ENCODE peak calls at places on chromosomes 16 and 17, in four cellular contexts. S is cardiac muscle cell, H is epithelial cell of proximal tubule, F is GM20000. N is an unnamed sample.

GRCh38 chr17:38660097-38661026 is 14.4 kb downstream of the EPOP start:
- DNase-seq in S (no peak), H (no peak), F (no peak), N (no peak)

GRCh38 chr16:25107466-25107792 is 4.1 kb upstream of the LCMT1 start:
- DNase-seq in S (no peak), F (no peak), H (no peak), N (peak; percentile 9)

GRCh38 chr16:86939609-86940008 is 361.3 kb downstream of the FOXL1 start:
- DNase-seq in F (no peak), S (no peak), H (no peak), N (no peak)

GRCh38 chr16:75580-76501 is 2.2 kb upstream of the MPG start:
- DNase-seq in H (no peak), F (no peak), S (no peak), N (no peak)

GRCh38 chr17:9899280-9900018 is 5.6 kb downstream of the RCVRN start:
- DNase-seq in S (no peak), F (no peak), H (no peak), N (no peak)

GRCh38 chr17:2123467-2124251 is 68.8 kb downstream of the HIC1 start:
- DNase-seq in F (peak; percentile 54), H (no peak), S (no peak), N (no peak)

GRCh38 chr16:1287982-1288670 is 21.3 kb upstream of the UBE2I start:
- DNase-seq in S (no peak), F (no peak), H (no peak), N (no peak)

GRCh38 chr16:87324411-87325275 is 7.5 kb upstream of the C16orf95 start:
- DNase-seq in H (no peak), S (peak; percentile 63), F (peak; percentile 84), N (peak; percentile 52)

GRCh38 chr17:6626616-6627015 is 13.9 kb downstream of the KIAA0753 start:
- DNase-seq in S (no peak), F (no peak), H (no peak), N (no peak)

GRCh38 chr16:5862103-5863003 is 764.8 kb upstream of the EEF2KMT start:
- DNase-seq in S (no peak), H (no peak), F (no peak), N (no peak)

GRCh38 chr17:4565209-4566141 is 5.1 kb upstream of the GGT6 start:
- DNase-seq in F (peak; percentile 76), H (no peak), S (peak; percentile 86), N (peak; percentile 77)

GRCh38 chr16:54657058-54657708 is 273.5 kb upstream of the IRX5 start:
- DNase-seq in S (no peak), F (no peak), H (peak; percentile 7), N (no peak)

GRCh38 chr17:10471853-10472252 is 2.5 kb upstream of the MYH4 start:
- DNase-seq in S (no peak), H (no peak), F (no peak), N (no peak)

GRCh38 chr17:3993493-3994220 is 29.4 kb upstream of the ATP2A3 start:
- DNase-seq in H (no peak), F (peak; percentile 78), S (no peak), N (no peak)

GRCh38 chr17:3845361-3845753 is 689 bp downstream of the NCBP3 start:
- DNase-seq in H (no peak), F (peak; percentile 66), S (no peak), N (peak; percentile 87)

GRCh38 chr16:87550510-87550961 is 51.8 kb upstream of the JPH3 start:
- DNase-seq in F (peak; percentile 82), S (peak; percentile 55), H (no peak), N (peak; percentile 63)

GRCh38 chr17:14940112-14940945 is 324.8 kb downstream of the PMP22 start:
- DNase-seq in F (no peak), S (no peak), H (no peak), N (no peak)

GRCh38 chr16:76194621-76195015 is 82.6 kb upstream of the CNTNAP4 start:
- DNase-seq in F (no peak), S (no peak), H (peak; percentile 10), N (no peak)

GRCh38 chr16:72179592-72179991 is 7.6 kb upstream of the PMFBP1 start:
- DNase-seq in S (no peak), F (no peak), H (no peak), N (no peak)

GRCh38 chr17:39599006-39599664 is 8.6 kb downstream of the NEUROD2 start:
- DNase-seq in S (no peak), F (peak; percentile 40), H (no peak), N (no peak)

GRCh38 chr17:66652840-66653507 is 181.9 kb upstream of the CACNG5 start:
- DNase-seq in S (no peak), H (no peak), F (no peak), N (no peak)

GRCh38 chr17:72587773-72588511 is 467.1 kb downstream of the SOX9 start:
- DNase-seq in S (no peak), F (peak; percentile 31), H (no peak), N (peak; percentile 26)

GRCh38 chr17:79897243-79898063 is 58.2 kb upstream of the CBX4 start:
- DNase-seq in F (no peak), H (no peak), S (no peak), N (no peak)

GRCh38 chr17:61868074-61868473 is 4.7 kb upstream of the BRIP1 start:
- DNase-seq in H (no peak), F (no peak), S (no peak), N (no peak)

GRCh38 chr16:72043058-72043457 is 11.2 kb upstream of the HP start:
- DNase-seq in F (no peak), S (no peak), H (no peak), N (no peak)

GRCh38 chr17:65485388-65486299 is 75.8 kb downstream of the AXIN2 start:
- DNase-seq in H (no peak), S (no peak), F (no peak), N (no peak)

GRCh38 chr17:4881761-4882555 is 17.4 kb upstream of the C17orf107 start:
- DNase-seq in F (peak; percentile 71), H (no peak), S (peak; percentile 76), N (peak; percentile 79)

GRCh38 chr17:34269969-34270368 is at the start of gene CCL7:
- DNase-seq in F (no peak), S (no peak), H (no peak), N (no peak)

GRCh38 chr16:70751593-70751992 is 49.4 kb downstream of the VAC14 start:
- DNase-seq in F (no peak), H (no peak), S (no peak), N (no peak)

GRCh38 chr17:77609553-77610517 is 348.7 kb upstream of the TNRC6C start:
- DNase-seq in H (no peak), S (no peak), F (peak; percentile 65), N (peak; percentile 85)

DNA sequence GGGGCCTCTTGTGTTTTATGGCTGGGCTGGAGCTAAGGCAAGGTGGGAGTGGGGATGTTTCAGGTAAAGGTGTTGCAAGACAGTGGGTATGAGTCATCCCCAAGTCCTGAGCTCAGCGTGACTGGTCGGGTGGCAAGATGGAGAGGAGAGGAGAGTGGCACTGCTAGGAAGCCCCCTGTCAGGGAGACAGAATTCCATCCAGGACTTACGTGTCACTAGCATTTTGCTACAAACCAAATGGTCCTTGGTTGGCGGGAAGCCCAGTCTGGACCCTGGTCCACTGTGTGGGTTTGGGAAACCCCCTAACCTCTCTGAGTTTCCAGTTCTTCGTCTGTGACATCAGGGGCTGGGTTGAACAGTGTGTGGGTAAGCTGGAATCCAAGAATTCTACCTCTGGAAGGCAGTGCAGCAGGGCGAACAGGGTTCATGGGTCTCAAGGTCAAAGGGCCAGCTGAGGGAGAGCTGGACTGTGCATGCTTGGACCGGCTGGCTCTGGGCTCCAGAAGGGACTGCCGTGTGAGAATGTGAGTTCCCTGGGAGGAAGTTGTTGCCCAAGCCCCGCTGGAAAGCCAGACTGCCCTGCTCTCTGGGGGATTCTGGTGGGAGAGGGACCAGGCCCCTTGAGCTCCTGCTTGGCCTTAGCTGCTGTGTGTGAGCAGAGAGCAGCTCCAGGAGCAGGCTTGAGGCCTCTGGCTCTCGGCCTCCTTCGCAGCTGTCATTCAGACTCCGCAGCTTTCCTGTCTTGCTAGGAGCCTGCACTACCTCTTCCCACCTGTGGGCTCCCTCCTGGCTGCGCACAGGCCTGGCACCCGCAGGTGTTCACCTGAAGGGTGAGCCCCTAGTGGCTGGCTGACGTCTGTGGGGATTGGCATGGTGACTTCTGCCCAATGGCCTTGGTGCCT is 84.5 kb downstream of the NT5M start:
- DNase-seq in S (peak; percentile 44), H (no peak), F (no peak), N (peak; percentile 32)
- TF ChIP-seq CTCF in S (peak; percentile 32), H (peak; percentile 49), F (no peak), N (peak; percentile 13)

DNA sequence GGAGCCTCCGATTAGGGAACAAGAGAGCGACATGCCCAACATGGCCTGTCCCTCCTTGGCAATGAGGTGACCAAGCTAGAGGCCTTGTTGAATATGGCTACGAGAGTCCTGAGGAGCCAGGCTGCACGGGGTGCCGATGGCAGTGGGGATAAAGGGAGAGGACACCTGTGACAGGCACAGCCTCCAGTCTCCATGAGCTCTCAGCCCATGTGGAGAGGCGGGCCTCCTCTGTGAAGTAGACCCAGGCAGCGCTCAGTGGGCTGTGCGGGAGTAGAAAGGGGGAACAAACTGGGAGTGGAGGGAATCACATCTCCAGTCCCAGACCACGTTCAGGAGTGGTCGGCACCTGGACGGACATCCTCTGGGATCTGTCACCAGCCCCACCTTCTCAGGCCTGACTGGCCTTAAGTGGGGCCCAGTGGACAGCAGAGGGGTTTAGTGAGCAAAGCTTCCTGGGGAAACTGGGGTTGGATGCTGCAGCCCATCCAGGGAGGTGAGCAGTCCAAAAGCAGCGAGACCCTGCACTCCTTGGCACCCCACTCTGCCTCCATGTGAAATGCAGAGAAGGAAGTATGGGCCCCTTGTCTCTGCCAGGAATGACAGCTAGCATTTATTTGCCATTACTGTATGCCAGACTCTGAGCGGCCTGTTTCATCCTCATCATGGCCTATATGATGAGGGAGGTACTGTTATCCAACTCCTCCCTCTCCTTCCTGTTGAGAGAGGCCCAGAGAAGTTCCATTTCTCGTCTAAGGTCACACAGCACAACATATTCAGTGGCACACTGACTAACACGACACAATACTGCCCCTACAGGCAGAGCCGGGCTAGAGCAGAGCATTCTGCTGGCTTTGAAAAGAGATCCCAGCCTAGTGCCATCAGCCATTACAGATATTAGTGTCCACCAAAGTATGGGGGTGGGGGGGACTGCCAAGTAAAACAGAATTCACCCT is 4.5 kb upstream of the TMEM92 start:
- DNase-seq in S (peak; percentile 67), F (peak; percentile 81), H (no peak), N (peak; percentile 88)
- TF ChIP-seq CTCF in S (peak; percentile 92), F (peak; percentile 84), H (peak; percentile 88), N (peak; percentile 73)

DNA sequence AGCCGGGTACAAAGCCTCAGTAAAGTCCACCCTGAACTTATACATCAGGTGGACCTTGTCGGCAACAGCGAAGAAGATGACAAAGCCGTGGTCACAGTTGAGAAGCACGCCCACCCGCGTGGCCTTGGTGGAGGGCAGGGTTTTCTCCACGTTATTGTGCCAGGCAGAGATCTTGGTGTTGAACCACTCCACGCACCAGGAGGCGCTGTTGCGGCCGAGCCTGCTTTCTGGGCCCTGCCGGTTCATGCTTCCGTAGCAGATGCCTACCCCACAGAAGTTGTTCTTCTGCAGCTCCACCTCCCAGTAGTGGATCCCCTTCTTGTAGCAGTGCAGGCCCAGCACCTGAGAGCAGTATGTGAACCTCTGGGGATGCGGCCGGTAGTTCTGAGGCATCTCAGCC is 22.1 kb downstream of the TRIM25 start:
- DNase-seq in S (no peak), F (no peak), H (no peak), N (peak; percentile 66)
- TF ChIP-seq CTCF in S (peak; percentile 47), F (peak; percentile 1), H (peak; percentile 44), N (peak; percentile 70)

GRCh38 chr16:69522041-69522578 is 43.7 kb upstream of the NFAT5 start:
- DNase-seq in H (no peak), S (no peak), F (no peak), N (no peak)

GRCh38 chr16:69522732-69523404 is 42.9 kb upstream of the NFAT5 start:
- DNase-seq in S (no peak), H (no peak), F (no peak), N (peak; percentile 48)

GRCh38 chr16:69520413-69520799 is 45.4 kb upstream of the NFAT5 start:
- DNase-seq in H (no peak), S (no peak), F (no peak), N (no peak)

GRCh38 chr16:69523571-69523970 is 42.2 kb upstream of the NFAT5 start:
- DNase-seq in F (no peak), H (no peak), S (no peak), N (no peak)

GRCh38 chr16:69520800-69521602 is 44.8 kb upstream of the NFAT5 start:
- DNase-seq in S (no peak), H (no peak), F (peak; percentile 20), N (peak; percentile 84)
- TF ChIP-seq CTCF in S (no peak), H (no peak), F (no peak), N (no peak)